ENCODE peak calls at places on chromosome 5, in six cellular contexts. One of them, this sample, is unnamed.
A peak's percentile ranks its signal among the peaks of the same experiment; 100 is the strongest.

GRCh38 chr5:15555176-15555575 is 55.2 kb downstream of the FBXL7 start:
- DNase-seq in H1: no peak
- DNase-seq in GM12878: no peak
- DNase-seq in WTC11: no peak
- DNase-seq in IMR-90: no peak
- DNase-seq in SK-N-SH: no peak
- DNase-seq in this sample: no peak

GRCh38 chr5:23507278-23507685 is at the start of gene PRDM9:
- DNase-seq in H1: peak; percentile 10
- DNase-seq in GM12878: no peak
- DNase-seq in WTC11: peak; percentile 88
- DNase-seq in IMR-90: no peak
- DNase-seq in SK-N-SH: peak; percentile 68
- DNase-seq in this sample: peak; percentile 38

GRCh38 chr5:150116667-150117395 is 30.5 kb upstream of the CSF1R start:
- DNase-seq in H1: no peak
- DNase-seq in GM12878: no peak
- DNase-seq in WTC11: no peak
- DNase-seq in IMR-90: peak; percentile 27
- DNase-seq in SK-N-SH: peak; percentile 3
- DNase-seq in this sample: no peak

GRCh38 chr5:66814146-66814991 is 218.2 kb downstream of the MAST4 start:
- DNase-seq in H1: no peak
- DNase-seq in GM12878: peak; percentile 5
- DNase-seq in WTC11: peak; percentile 37
- DNase-seq in IMR-90: peak; percentile 63
- DNase-seq in SK-N-SH: peak; percentile 66
- DNase-seq in this sample: peak; percentile 59

GRCh38 chr5:174418809-174419522 is 305.4 kb upstream of the MSX2 start:
- DNase-seq in H1: no peak
- DNase-seq in GM12878: no peak
- DNase-seq in WTC11: peak; percentile 52
- DNase-seq in IMR-90: no peak
- DNase-seq in SK-N-SH: peak; percentile 39
- DNase-seq in this sample: peak; percentile 41

GRCh38 chr5:129749101-129749500 is 1.2 kb downstream of the MINAR2 start:
- DNase-seq in H1: no peak
- DNase-seq in GM12878: no peak
- DNase-seq in WTC11: no peak
- DNase-seq in IMR-90: no peak
- DNase-seq in SK-N-SH: no peak
- DNase-seq in this sample: no peak

GRCh38 chr5:136891601-136892000 is 526.3 kb upstream of the TRPC7 start:
- DNase-seq in H1: no peak
- DNase-seq in GM12878: no peak
- DNase-seq in WTC11: no peak
- DNase-seq in IMR-90: no peak
- DNase-seq in SK-N-SH: no peak
- DNase-seq in this sample: no peak

GRCh38 chr5:51378778-51379652 is 4.2 kb upstream of the ISL1 start:
- DNase-seq in H1: no peak
- DNase-seq in GM12878: no peak
- DNase-seq in WTC11: peak; percentile 45
- DNase-seq in IMR-90: no peak
- DNase-seq in SK-N-SH: peak; percentile 23
- DNase-seq in this sample: no peak

GRCh38 chr5:116090192-116090790 is 5.5 kb downstream of the COMMD10 start:
- DNase-seq in H1: no peak
- DNase-seq in GM12878: no peak
- DNase-seq in WTC11: no peak
- DNase-seq in IMR-90: no peak
- DNase-seq in SK-N-SH: no peak
- DNase-seq in this sample: no peak

GRCh38 chr5:16916262-16916878 is 19.7 kb downstream of the MYO10 start:
- DNase-seq in H1: no peak
- DNase-seq in GM12878: no peak
- DNase-seq in WTC11: no peak
- DNase-seq in IMR-90: peak; percentile 93
- DNase-seq in SK-N-SH: no peak
- DNase-seq in this sample: no peak

GRCh38 chr5:163366757-163367156 is 70.6 kb upstream of the CCNG1 start:
- DNase-seq in H1: no peak
- DNase-seq in GM12878: no peak
- DNase-seq in WTC11: no peak
- DNase-seq in IMR-90: no peak
- DNase-seq in SK-N-SH: no peak
- DNase-seq in this sample: no peak

GRCh38 chr5:163357636-163358035 is 79.8 kb upstream of the CCNG1 start:
- DNase-seq in H1: no peak
- DNase-seq in GM12878: no peak
- DNase-seq in WTC11: no peak
- DNase-seq in IMR-90: no peak
- DNase-seq in SK-N-SH: no peak
- DNase-seq in this sample: no peak

GRCh38 chr5:163360681-163361080 is 76.7 kb upstream of the CCNG1 start:
- DNase-seq in H1: no peak
- DNase-seq in GM12878: no peak
- DNase-seq in WTC11: no peak
- DNase-seq in IMR-90: no peak
- DNase-seq in SK-N-SH: no peak
- DNase-seq in this sample: no peak

GRCh38 chr5:163362806-163363788 is 74.3 kb upstream of the CCNG1 start:
- DNase-seq in H1: no peak
- DNase-seq in GM12878: no peak
- DNase-seq in WTC11: no peak
- DNase-seq in IMR-90: no peak
- DNase-seq in SK-N-SH: peak; percentile 55
- DNase-seq in this sample: no peak
- TF ChIP-seq USF2 in H1: no peak
- TF ChIP-seq USF2 in GM12878: no peak
- TF ChIP-seq USF2 in WTC11: no peak
- TF ChIP-seq USF2 in IMR-90: no peak
- TF ChIP-seq USF2 in SK-N-SH: no peak
- TF ChIP-seq USF2 in this sample: no peak

GRCh38 chr5:171863928-171864327 is 78.3 kb downstream of the SMIM23 start:
- DNase-seq in H1: no peak
- DNase-seq in GM12878: no peak
- DNase-seq in WTC11: no peak
- DNase-seq in IMR-90: peak; percentile 84
- DNase-seq in SK-N-SH: no peak
- DNase-seq in this sample: no peak
- TF ChIP-seq USF2 in H1: no peak
- TF ChIP-seq USF2 in GM12878: no peak
- TF ChIP-seq USF2 in WTC11: no peak
- TF ChIP-seq USF2 in IMR-90: no peak
- TF ChIP-seq USF2 in SK-N-SH: no peak
- TF ChIP-seq USF2 in this sample: no peak

GRCh38 chr5:168652516-168652915 is 73.3 kb upstream of the PANK3 start:
- DNase-seq in H1: no peak
- DNase-seq in GM12878: no peak
- DNase-seq in WTC11: no peak
- DNase-seq in IMR-90: no peak
- DNase-seq in SK-N-SH: no peak
- DNase-seq in this sample: no peak

GRCh38 chr5:168653611-168654010 is 74.4 kb upstream of the PANK3 start:
- DNase-seq in H1: no peak
- DNase-seq in GM12878: no peak
- DNase-seq in WTC11: no peak
- DNase-seq in IMR-90: no peak
- DNase-seq in SK-N-SH: no peak
- DNase-seq in this sample: no peak

GRCh38 chr5:168654225-168654624 is 75.1 kb upstream of the PANK3 start:
- DNase-seq in H1: no peak
- DNase-seq in GM12878: no peak
- DNase-seq in WTC11: no peak
- DNase-seq in IMR-90: peak; percentile 7
- DNase-seq in SK-N-SH: peak; percentile 84
- DNase-seq in this sample: no peak

GRCh38 chr5:168649306-168649705 is 70.1 kb upstream of the PANK3 start:
- DNase-seq in H1: no peak
- DNase-seq in GM12878: no peak
- DNase-seq in WTC11: no peak
- DNase-seq in IMR-90: no peak
- DNase-seq in SK-N-SH: no peak
- DNase-seq in this sample: no peak

DNA sequence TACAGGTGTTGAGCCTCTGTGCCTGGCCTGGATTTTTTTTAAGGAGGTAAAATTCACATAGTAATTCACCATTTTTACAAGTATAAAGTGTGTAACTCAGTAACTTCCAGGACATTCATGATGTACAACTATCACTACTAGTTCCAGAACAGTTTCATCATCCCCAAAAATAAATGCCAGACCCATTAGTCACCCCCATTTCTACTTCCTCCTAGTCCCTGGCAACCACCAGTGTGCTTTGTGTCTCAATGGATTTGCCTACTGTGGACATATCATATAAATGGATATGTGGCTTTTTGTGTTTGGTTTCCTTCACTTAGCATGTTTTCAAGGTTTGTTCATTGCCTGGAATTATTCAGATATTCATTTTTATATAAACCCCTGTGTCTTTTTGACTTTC is 72.5 kb upstream of the PANK3 start:
- DNase-seq in H1: no peak
- DNase-seq in GM12878: no peak
- DNase-seq in WTC11: no peak
- DNase-seq in IMR-90: peak; percentile 50
- DNase-seq in SK-N-SH: no peak
- DNase-seq in this sample: peak; percentile 49
- TF ChIP-seq USF2 in H1: no peak
- TF ChIP-seq USF2 in GM12878: no peak
- TF ChIP-seq USF2 in WTC11: no peak
- TF ChIP-seq USF2 in IMR-90: no peak
- TF ChIP-seq USF2 in SK-N-SH: no peak
- TF ChIP-seq USF2 in this sample: no peak

DNA sequence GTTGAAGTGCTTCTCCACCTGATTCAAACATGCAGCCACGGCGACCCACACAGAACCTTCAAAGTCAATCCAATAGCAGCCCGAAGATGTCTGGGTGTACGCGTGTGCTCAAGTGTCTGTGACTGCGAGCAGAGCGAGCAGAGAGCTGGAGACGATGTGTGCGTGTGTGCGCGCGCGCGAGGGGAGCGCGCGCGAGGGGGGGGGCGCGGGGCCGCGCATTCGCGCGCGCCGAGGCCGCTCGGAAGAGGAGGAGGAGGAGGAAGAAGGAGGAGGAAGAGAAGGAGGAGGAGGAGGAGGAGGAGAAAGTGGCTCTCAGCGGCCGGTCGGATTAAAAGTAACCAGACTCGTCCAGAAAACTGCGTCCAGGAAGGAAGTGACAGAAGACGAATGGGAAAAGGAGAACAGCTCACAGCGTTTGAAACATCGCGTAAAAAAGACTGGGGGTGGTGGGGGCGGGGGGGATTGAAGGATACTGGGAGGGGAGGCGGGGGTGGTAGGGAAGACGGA is at the start of gene MEF2C:
- DNase-seq in H1: no peak
- DNase-seq in GM12878: no peak
- DNase-seq in WTC11: peak; percentile 36
- DNase-seq in IMR-90: peak; percentile 81
- DNase-seq in SK-N-SH: peak; percentile 80
- DNase-seq in this sample: peak; percentile 4
- TF ChIP-seq USF2 in H1: no peak
- TF ChIP-seq USF2 in GM12878: no peak
- TF ChIP-seq USF2 in WTC11: no peak
- TF ChIP-seq USF2 in IMR-90: no peak
- TF ChIP-seq USF2 in SK-N-SH: no peak
- TF ChIP-seq USF2 in this sample: no peak

GRCh38 chr5:28430565-28431178 is 1392.3 kb upstream of the CDH9 start:
- DNase-seq in H1: no peak
- DNase-seq in GM12878: no peak
- DNase-seq in WTC11: no peak
- DNase-seq in IMR-90: no peak
- DNase-seq in SK-N-SH: no peak
- DNase-seq in this sample: no peak
- TF ChIP-seq USF2 in H1: no peak
- TF ChIP-seq USF2 in GM12878: no peak
- TF ChIP-seq USF2 in WTC11: no peak
- TF ChIP-seq USF2 in IMR-90: no peak
- TF ChIP-seq USF2 in SK-N-SH: no peak
- TF ChIP-seq USF2 in this sample: no peak

GRCh38 chr5:68122929-68123328 is 92.6 kb upstream of the PIK3R1 start:
- DNase-seq in H1: no peak
- DNase-seq in GM12878: no peak
- DNase-seq in WTC11: no peak
- DNase-seq in IMR-90: no peak
- DNase-seq in SK-N-SH: no peak
- DNase-seq in this sample: no peak
- TF ChIP-seq USF2 in H1: no peak
- TF ChIP-seq USF2 in GM12878: no peak
- TF ChIP-seq USF2 in WTC11: no peak
- TF ChIP-seq USF2 in IMR-90: no peak
- TF ChIP-seq USF2 in SK-N-SH: no peak
- TF ChIP-seq USF2 in this sample: no peak

GRCh38 chr5:178373711-178374110 is 141.1 kb upstream of the PHYKPL start:
- DNase-seq in H1: no peak
- DNase-seq in GM12878: no peak
- DNase-seq in WTC11: no peak
- DNase-seq in IMR-90: no peak
- DNase-seq in SK-N-SH: no peak
- DNase-seq in this sample: no peak

GRCh38 chr5:178377583-178378270 is 145.1 kb upstream of the PHYKPL start:
- DNase-seq in H1: no peak
- DNase-seq in GM12878: no peak
- DNase-seq in WTC11: no peak
- DNase-seq in IMR-90: no peak
- DNase-seq in SK-N-SH: no peak
- DNase-seq in this sample: no peak

GRCh38 chr5:178376906-178377582 is 144.4 kb upstream of the PHYKPL start:
- DNase-seq in H1: no peak
- DNase-seq in GM12878: no peak
- DNase-seq in WTC11: no peak
- DNase-seq in IMR-90: peak; percentile 18
- DNase-seq in SK-N-SH: no peak
- DNase-seq in this sample: no peak

GRCh38 chr5:178372091-178372695 is 139.6 kb upstream of the PHYKPL start:
- DNase-seq in H1: no peak
- DNase-seq in GM12878: no peak
- DNase-seq in WTC11: no peak
- DNase-seq in IMR-90: no peak
- DNase-seq in SK-N-SH: peak; percentile 62
- DNase-seq in this sample: no peak

DNA sequence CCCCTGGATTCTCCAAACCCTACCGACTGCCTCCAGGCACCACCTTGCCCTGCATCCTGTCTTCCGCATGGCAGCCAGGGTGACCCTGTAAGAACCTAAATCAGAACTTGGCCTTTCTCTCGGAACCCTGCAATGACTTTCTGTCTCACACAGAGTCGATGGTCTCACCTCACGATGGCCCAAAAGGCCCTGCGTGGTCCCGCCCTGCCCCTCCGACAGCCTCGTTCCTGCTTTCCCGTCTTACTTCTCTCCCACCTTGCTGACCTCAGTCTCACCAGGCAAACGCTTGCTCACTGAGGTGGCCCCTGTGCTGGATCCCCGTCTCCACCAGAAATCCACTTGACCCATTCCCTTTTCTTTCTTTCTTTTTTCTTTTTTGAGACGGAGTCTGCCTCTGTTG is 142.7 kb upstream of the PHYKPL start:
- DNase-seq in H1: no peak
- DNase-seq in GM12878: no peak
- DNase-seq in WTC11: no peak
- DNase-seq in IMR-90: no peak
- DNase-seq in SK-N-SH: no peak
- DNase-seq in this sample: no peak
- TF ChIP-seq USF2 in H1: no peak
- TF ChIP-seq USF2 in GM12878: no peak
- TF ChIP-seq USF2 in WTC11: no peak
- TF ChIP-seq USF2 in IMR-90: no peak
- TF ChIP-seq USF2 in SK-N-SH: no peak
- TF ChIP-seq USF2 in this sample: no peak

This sample was measured in A549.